ENCODE peak calls at places on chromosome 7, in four cellular contexts. F is hepatocyte, W is PC-3, A is GM23338. R is an unnamed sample.
A peak's percentile ranks its signal among the peaks of the same experiment; 100 is the strongest.

GRCh38 chr7:148883233-148884048 is 650 bp downstream of the EZH2 start:
- DNase-seq in W (peak; percentile 3), A (peak; percentile 41), F (peak; percentile 53), R (peak; percentile 69)

GRCh38 chr7:84085147-84085546 is 109.4 kb downstream of the SEMA3A start:
- DNase-seq in F (no peak), A (no peak), W (peak; percentile 58), R (no peak)

GRCh38 chr7:116152276-116152675 is 58.1 kb upstream of the TES start:
- DNase-seq in W (no peak), A (peak; percentile 23), F (no peak), R (no peak)

GRCh38 chr7:157634401-157635147 is 297.8 kb downstream of the DNAJB6 start:
- DNase-seq in W (no peak), F (no peak), A (no peak), R (no peak)

GRCh38 chr7:40780431-40780830 is 645.6 kb downstream of the SUGCT start:
- DNase-seq in A (no peak), F (no peak), W (no peak), R (no peak)

GRCh38 chr7:155918720-155919399 is 106.6 kb upstream of the SHH start:
- DNase-seq in A (no peak), W (peak; percentile 94), F (peak; percentile 84), R (no peak)

GRCh38 chr7:96728139-96728538 is 18.5 kb upstream of the SEM1 start:
- DNase-seq in A (no peak), W (no peak), F (no peak), R (no peak)

GRCh38 chr7:29607259-29607658 is 43.6 kb downstream of the PRR15 start:
- DNase-seq in A (no peak), W (peak; percentile 36), F (no peak), R (no peak)

GRCh38 chr7:18402488-18403183 is 92.9 kb upstream of the HDAC9 start:
- DNase-seq in W (peak; percentile 66), A (no peak), F (no peak), R (no peak)

GRCh38 chr7:46146454-46147255 is 225.6 kb upstream of the IGFBP3 start:
- DNase-seq in F (no peak), W (peak; percentile 67), A (no peak), R (no peak)

GRCh38 chr7:121002755-121003114 is 14.2 kb downstream of the CPED1 start:
- DNase-seq in W (peak; percentile 77), F (no peak), A (no peak), R (no peak)

GRCh38 chr7:152674860-152675760 is 831 bp downstream of the XRCC2 start:
- DNase-seq in A (peak; percentile 55), F (peak; percentile 30), W (peak; percentile 23), R (peak; percentile 36)

GRCh38 chr7:114086491-114086905 is 167.7 kb upstream of the PPP1R3A start:
- DNase-seq in W (no peak), F (peak; percentile 47), A (peak; percentile 44), R (peak; percentile 53)

GRCh38 chr7:6507906-6508305 is 43.4 kb downstream of the GRID2IP start:
- DNase-seq in F (no peak), W (no peak), A (no peak), R (no peak)

GRCh38 chr7:128387663-128388485 is 21.9 kb downstream of the IMPDH1 start:
- DNase-seq in A (peak; percentile 97), F (peak; percentile 83), W (peak; percentile 80), R (peak; percentile 95)

GRCh38 chr7:6453737-6454136 is 6.0 kb upstream of the DAGLB start:
- DNase-seq in A (no peak), W (peak; percentile 92), F (peak; percentile 21), R (no peak)

GRCh38 chr7:39758234-39758970 is 135.0 kb downstream of the RALA start:
- DNase-seq in F (no peak), A (no peak), W (no peak), R (no peak)

GRCh38 chr7:101630591-101630990 is 1.5 kb upstream of the MYL10 start:
- DNase-seq in F (peak; percentile 14), A (no peak), W (peak; percentile 78), R (no peak)

GRCh38 chr7:28349637-28350036 is 62.7 kb upstream of the CREB5 start:
- DNase-seq in A (no peak), W (peak; percentile 89), F (no peak), R (no peak)

GRCh38 chr7:150980663-150981062 is 2.5 kb upstream of the KCNH2 start:
- DNase-seq in A (peak; percentile 83), F (no peak), W (no peak), R (peak; percentile 77)

GRCh38 chr7:143381427-143382125 is 431 bp downstream of the ZYX start:
- DNase-seq in F (peak; percentile 82), W (peak; percentile 62), A (no peak), R (peak; percentile 45)

GRCh38 chr7:150420987-150421674 is 29.3 kb upstream of the GIMAP8 start:
- DNase-seq in W (peak; percentile 84), A (peak; percentile 94), F (peak; percentile 88), R (peak; percentile 87)

GRCh38 chr7:137952406-137952805 is 49.5 kb downstream of the CREB3L2 start:
- DNase-seq in A (no peak), F (no peak), W (peak; percentile 28), R (no peak)

GRCh38 chr7:91033574-91033973 is 230.7 kb upstream of the FZD1 start:
- DNase-seq in A (no peak), F (no peak), W (no peak), R (no peak)

GRCh38 chr7:4257390-4258111 is 424.5 kb upstream of the FOXK1 start:
- DNase-seq in A (no peak), F (no peak), W (no peak), R (no peak)

GRCh38 chr7:76086070-76086469 is 38.2 kb downstream of the MDH2 start:
- DNase-seq in A (no peak), F (no peak), W (peak; percentile 71), R (no peak)

GRCh38 chr7:9776900-9777299 is 1196.8 kb upstream of the PHF14 start:
- DNase-seq in F (peak; percentile 6), A (peak; percentile 36), W (no peak), R (peak; percentile 42)

GRCh38 chr7:158369866-158370265 is 217.8 kb downstream of the PTPRN2 start:
- DNase-seq in A (no peak), F (no peak), W (no peak), R (no peak)

GRCh38 chr7:77199008-77199966 is at the start of gene FGL2:
- DNase-seq in W (peak; percentile 47), A (peak; percentile 62), F (peak; percentile 37), R (peak; percentile 74)
- H3K27ac ChIP-seq in W (no peak within 1 kb of the TSS), A (no peak within 1 kb of the TSS), F (no peak within 1 kb of the TSS), R (no peak within 1 kb of the TSS)

DNA sequence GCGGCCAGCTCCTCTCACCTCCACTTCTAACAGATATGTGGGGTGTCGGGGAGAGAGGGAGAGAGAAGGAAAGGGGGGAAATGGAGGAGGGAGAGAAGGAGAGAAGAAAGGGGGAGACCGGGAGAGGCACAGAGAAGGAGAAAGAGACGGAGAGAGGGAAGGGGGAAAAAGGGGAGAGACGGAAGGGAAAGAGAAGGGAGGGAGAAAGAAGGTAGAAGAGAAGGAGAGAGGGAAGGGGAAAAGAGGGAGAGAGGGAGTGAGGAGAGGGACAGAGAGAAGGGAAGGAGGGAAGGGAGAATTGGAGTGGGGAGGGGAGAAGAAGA is 3.0 kb downstream of the VSTM2A start:
- DNase-seq in A (no peak), W (no peak), F (no peak), R (no peak)
- TF ChIP-seq EZH2 in A (no peak), W (no peak), F (no peak), R (no peak)

DNA sequence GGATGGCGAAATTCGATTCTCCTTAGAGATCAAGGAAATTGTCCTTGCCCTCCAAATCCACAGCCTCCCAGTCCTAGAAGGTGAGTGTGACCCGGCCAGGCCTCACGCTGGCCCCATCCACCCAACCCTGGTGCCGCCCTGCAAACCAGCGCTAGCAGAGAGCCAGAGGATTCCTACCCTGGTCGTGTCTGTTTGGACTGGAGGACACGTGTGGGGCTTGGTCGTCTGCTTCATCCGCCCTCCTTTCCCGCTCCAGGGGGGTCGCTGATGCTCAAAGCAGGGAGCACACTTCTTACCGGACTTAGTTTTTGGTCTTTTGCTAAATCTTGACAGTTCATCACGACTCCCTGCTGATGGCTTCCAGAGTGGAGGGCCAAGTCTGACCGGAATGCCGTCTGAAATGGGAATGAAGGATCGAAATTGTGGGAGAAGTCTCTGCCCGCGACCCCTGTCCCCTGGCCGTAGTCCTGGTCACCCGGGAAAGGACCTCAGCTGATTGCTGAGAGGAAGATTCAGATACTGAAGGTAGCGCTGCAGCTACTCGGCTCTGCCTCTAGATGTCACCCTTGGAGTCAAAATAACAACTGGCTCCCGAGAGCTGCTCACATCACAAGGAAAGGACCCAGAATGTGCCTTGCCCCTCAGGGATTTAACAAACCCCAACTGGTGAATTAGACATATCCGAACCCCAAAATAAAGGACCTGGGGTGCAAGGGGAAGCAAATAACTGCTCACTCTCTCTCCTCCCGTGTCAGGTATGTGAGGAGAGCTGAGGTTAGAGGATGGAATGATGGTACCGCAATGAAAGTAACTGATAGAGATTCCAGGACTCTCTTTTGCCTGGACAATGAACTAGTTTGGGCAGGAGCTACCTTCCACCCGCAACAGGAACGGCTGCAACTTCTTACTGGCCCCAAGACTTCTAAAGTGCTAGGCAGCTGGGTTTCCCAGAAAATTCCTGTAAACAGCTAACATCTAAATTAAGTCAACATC is 23.5 kb upstream of the ORC5 start:
- DNase-seq in A (peak; percentile 91), W (peak; percentile 61), F (peak; percentile 75), R (peak; percentile 80)
- H2AFZ ChIP-seq in A (peak overlapping the region; percentile 93), W (no peak overlapping the region), F (no peak overlapping the region), R (peak overlapping the region; percentile 97)

GRCh38 chr7:69817096-69817495 is 218.8 kb downstream of the AUTS2 start:
- DNase-seq in F (no peak), A (no peak), W (no peak), R (no peak)

GRCh38 chr7:69814421-69814962 is 216.2 kb downstream of the AUTS2 start:
- DNase-seq in A (peak; percentile 46), W (no peak), F (no peak), R (peak; percentile 81)

GRCh38 chr7:69812756-69813155 is 214.5 kb downstream of the AUTS2 start:
- DNase-seq in F (no peak), W (no peak), A (no peak), R (no peak)

GRCh38 chr7:69811682-69812344 is 213.5 kb downstream of the AUTS2 start:
- DNase-seq in F (no peak), W (no peak), A (no peak), R (no peak)

GRCh38 chr7:69813637-69814240 is 215.5 kb downstream of the AUTS2 start:
- DNase-seq in F (no peak), W (no peak), A (no peak), R (no peak)
- H3K27ac ChIP-seq in F (no peak overlapping the region), W (no peak overlapping the region), A (no peak overlapping the region), R (no peak overlapping the region)

DNA sequence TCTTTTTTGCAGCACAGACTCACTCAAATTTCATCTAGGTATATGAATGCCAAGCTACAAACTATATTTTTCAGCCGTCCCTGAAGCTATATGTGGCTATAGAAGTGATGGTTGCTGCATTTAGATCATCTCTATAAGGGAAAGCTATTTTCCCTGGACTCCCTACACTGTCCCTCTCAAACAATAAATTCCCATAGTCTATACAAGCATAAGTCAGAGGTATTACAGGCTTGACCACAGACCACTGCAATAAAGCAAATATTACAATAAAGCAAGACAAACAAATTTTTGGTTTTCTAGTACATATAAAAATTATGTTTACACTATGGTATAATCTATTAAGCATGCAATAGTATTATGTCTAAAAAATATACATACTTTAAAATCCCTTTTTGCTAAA is 1015.5 kb upstream of the LRRN3 start:
- DNase-seq in W (peak; percentile 16), F (no peak), A (no peak), R (no peak)
- TF ChIP-seq EZH2 in W (no peak), F (no peak), A (no peak), R (no peak)